ENCODE peak calls at places on chromosomes 4 and X, in four cellular contexts. H, F, Q and K are unnamed samples.

GRCh38 chrX:39854772-39855747 is 242.7 kb downstream of the BCOR start:
- DNase-seq in H (no peak), F (no peak), Q (no peak), K (no peak)

GRCh38 chr4:55543858-55544257 is 2.9 kb downstream of the CLOCK start:
- DNase-seq in H (no peak), F (peak), Q (peak), K (no peak)

GRCh38 chrX:66020578-66021406 is 19.1 kb downstream of the VSIG4 start:
- DNase-seq in H (no peak), F (peak), Q (no peak), K (no peak)

GRCh38 chr4:61210186-61210939 is 10.2 kb downstream of the ADGRL3 start:
- DNase-seq in H (no peak), F (no peak), Q (no peak), K (no peak)

GRCh38 chr4:108336076-108336475 is 167.3 kb upstream of the LEF1 start:
- DNase-seq in H (no peak), F (no peak), Q (no peak), K (no peak)

GRCh38 chr4:83019794-83020497 is 9.3 kb upstream of the LIN54 start:
- DNase-seq in H (no peak), F (peak), Q (no peak), K (no peak)

GRCh38 chr4:149158852-149159251 is 656.8 kb downstream of the IQCM start:
- DNase-seq in H (no peak), F (no peak), Q (no peak), K (no peak)

GRCh38 chrX:120251471-120252011 is 929 bp downstream of the ZBTB33 start:
- DNase-seq in H (peak), F (peak), Q (no peak), K (no peak)

GRCh38 chr4:67366341-67366861 is 178.9 kb downstream of the CENPC start:
- DNase-seq in H (no peak), F (peak), Q (no peak), K (no peak)

GRCh38 chr4:6916587-6917444 is 7.2 kb downstream of the TBC1D14 start:
- DNase-seq in H (no peak), F (peak), Q (peak), K (peak)

GRCh38 chrX:39766085-39766726 is 331.6 kb downstream of the BCOR start:
- DNase-seq in H (no peak), F (no peak), Q (no peak), K (no peak)

DNA sequence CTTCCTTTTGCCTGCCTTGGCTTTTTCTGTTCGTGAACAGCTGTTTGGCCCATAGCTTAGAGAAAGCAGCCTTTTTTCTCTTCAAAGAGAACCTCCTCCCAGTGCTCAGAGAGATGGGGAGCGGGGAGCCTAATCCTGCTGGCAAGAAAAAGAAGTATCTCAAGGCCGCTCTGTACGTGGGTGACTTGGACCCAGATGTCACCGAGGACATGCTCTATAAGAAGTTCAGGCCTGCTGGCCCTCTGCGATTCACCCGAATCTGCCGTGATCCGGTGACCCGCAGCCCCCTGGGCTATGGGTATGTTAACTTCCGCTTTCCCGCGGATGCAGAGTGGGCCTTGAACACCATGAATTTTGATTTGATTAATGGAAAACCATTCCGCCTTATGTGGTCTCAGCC is 826 bp downstream of the PABPC5 start:
- DNase-seq in H (no peak), F (no peak), Q (no peak), K (no peak)
- H3K27ac ChIP-seq in H (no peak), F (no peak), Q (no peak), K (no peak)

GRCh38 chr4:53928825-53929224 is 135.6 kb downstream of the CHIC2 start:
- DNase-seq in H (no peak), F (no peak), Q (no peak), K (no peak)
- TF ChIP-seq TCF7L2 in H (no peak), F (no peak), Q (no peak), K (no peak)

DNA sequence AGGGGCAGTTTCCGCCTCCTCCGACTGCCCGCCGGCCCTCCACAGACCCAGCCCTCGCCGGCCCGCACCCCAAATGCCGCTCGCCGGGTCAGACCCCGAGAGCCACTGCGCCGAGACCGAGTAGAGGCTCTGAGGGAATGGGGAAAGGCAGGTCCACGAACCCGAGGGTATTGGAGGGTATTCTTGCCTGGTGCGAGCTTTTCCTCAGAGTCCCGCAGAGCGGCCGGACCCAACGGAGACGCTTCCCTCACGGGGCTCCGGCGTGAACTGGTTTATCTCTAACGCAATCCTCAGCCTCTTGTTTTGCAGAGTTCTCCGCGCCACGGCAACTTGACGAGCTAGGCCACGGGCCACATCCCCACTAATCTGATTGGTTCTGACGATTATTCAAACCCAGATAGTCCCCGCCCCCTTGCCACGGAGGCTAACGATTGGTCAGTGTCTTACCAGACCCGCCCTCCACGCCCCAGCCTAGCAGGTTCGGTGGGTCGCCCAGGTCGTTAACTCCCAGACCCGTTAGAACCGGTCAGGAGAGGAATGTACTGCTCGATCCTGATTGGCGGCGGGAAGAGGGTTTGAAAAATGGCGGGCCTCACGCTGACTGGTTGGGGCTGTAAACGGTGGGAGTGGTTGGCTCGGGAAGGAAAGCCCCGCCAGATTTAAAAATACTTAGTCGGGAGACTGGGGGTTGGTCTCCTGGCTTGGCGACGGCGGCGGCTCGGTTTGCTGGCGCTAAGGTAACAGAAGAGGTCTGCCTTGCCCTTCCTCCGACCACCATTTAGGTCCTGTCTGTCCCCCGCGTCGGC is at the start of gene HMGB2:
- DNase-seq in H (peak), F (peak), Q (peak), K (peak)
- TF ChIP-seq REST in H (peak), F (no peak), Q (no peak), K (no peak)

DNA sequence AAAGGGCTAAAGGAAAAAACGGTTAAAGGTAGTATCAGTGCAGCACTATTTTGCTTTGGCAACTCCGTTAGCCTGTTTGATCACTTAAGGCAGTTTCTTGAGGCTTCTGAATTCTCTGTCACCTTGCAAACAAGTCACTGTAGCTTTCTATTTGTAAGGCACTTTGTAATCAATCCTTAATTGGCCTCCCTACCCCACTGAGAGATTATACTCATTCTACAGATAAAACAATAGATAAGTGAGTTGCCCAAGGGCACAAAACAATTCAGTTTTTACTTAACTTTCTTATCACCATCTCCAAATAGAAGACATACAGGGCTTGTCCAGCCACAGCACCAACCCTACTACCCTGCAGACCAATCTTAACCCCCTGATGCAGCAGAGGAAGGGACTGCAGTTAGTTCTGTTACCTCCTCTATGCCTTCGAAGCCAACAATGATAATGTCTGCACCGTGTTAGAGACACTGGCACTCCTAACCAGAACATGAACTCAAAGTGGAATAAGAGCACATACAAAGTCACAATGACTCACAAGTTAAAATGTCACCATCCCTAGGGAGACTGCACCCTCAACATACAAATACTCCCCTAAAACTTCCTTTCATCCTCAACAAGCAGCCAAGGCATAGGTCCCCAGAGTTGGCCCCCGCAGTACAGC is 1.7 kb downstream of the TMEM185A start:
- DNase-seq in H (no peak), F (no peak), Q (no peak), K (no peak)
- H3K27ac ChIP-seq in H (no peak), F (no peak), Q (no peak), K (peak)

DNA sequence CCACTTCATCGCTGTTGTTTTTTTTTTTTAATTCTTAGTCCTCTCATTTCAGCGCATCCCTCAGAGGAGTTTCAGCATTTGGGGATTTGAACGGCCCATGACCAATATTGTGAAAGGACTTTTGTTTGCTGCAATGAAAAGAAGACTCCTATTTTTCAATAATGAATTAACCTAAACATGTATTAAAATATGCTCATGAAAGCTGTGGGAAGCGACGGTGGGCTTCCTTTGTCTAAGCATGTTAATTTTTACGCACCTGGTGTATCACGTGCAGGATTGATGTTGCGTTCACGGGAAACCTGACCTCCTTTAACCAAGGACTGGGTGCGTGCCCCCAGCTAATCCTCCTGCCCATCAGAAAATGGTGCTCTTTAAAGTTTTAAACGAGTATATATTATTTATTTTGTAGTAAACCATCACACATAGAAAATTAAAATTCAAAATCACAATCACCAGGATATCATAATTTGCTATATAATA is 570 bp upstream of the CCDC110 start:
- DNase-seq in H (no peak), F (no peak), Q (no peak), K (no peak)
- TF ChIP-seq TCF7L2 in H (no peak), F (no peak), Q (no peak), K (no peak)

GRCh38 chrX:99938464-99938863 is 471.6 kb downstream of the PCDH19 start:
- DNase-seq in H (no peak), F (no peak), Q (no peak), K (no peak)

GRCh38 chrX:99939883-99940232 is 470.2 kb downstream of the PCDH19 start:
- DNase-seq in H (no peak), F (no peak), Q (no peak), K (no peak)

DNA sequence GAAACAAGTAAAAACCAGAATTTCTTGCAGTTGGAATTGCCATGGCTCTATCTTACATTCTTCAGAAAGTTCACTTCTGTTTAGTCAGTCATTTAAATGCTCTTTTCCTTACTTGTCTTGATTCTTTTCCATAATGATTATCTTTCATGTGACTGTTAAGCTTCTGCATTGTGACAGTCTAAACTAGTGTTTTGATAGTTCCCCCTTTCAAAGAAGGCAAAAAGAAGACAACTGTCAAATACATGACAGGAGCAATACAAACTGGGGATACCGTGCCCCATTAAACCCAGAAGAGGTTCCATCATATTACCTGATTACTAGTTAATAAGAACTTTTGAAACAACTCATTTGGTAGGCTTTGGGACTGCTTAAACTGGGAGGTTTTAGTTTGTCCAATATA is 476.2 kb downstream of the PCDH19 start:
- DNase-seq in H (no peak), F (no peak), Q (no peak), K (no peak)
- TF ChIP-seq REST in H (no peak), F (no peak), Q (no peak), K (no peak)

GRCh38 chrX:123803331-123803983 is 56.4 kb upstream of the XIAP start:
- DNase-seq in H (peak), F (peak), Q (peak), K (peak)
- H3K27ac ChIP-seq in H (peak), F (peak), Q (no peak), K (peak)

DNA sequence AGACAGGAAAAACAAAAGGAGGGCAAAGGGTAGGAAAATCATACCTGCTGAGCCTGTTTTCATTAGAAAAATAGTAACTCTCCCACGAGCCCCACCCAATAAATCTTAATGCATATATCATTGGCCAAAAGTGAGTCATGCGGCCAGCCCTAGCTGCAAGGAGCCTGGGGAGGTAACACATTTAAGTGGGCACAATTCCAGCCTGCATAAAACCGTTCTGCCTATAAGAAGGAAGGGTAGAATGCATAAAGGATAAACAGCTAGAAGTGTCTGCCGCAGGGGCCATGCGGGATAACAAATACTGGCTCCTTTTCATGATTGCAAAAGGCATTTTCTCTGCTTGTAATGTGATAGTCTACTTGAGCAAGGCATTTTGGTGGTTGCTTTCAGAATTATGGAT is 37.1 kb downstream of the EFHC2 start:
- DNase-seq in H (no peak), F (no peak), Q (no peak), K (no peak)
- TF ChIP-seq TCF7L2 in H (no peak), F (no peak), Q (no peak), K (no peak)

DNA sequence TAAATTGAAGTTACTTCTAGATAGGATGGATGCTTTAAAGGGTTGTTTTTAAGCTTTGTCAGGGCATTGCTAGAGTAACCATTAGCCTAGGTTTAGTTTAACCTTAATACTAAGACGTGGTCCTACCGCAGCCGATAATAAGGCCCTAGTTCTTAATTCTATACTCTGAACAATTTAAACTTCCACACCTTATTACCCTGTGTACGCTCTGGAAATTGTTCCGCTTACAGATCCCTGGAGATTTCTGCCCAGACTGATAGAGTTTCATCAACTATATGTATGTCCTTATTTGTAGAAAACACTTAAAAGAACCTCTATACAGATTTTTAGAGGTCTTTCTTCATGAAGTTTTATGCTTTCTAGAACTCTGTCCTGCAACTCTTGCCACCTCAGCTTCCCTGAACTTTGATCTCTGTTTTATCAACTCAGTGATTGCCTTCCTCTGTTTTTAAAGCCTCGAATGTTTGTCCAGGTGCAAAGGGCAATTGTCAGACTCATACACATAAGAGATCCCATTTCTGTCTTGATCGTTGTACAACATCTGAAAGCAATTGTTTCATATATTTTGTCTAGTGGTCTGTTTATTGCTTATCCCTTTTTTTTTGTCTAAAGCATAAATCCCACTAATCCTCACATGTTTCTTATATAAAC is 71.1 kb upstream of the VCX start:
- DNase-seq in H (peak), F (no peak), Q (no peak), K (no peak)
- TF ChIP-seq REST in H (no peak), F (no peak), Q (no peak), K (no peak)